ENCODE peak calls at places on chromosomes 11 and 22, in five cellular contexts. One of them, this sample, is unnamed. For H3K4me1, the result is how much of the 10 kb centered on the place peaks cover.

GRCh38 chr11:118827118-118827517 is 36.2 kb upstream of the DDX6 start:
- DNase-seq in tibial artery: no peak
- DNase-seq in stomach: no peak
- DNase-seq in heart left ventricle: no peak
- DNase-seq in thoracic aorta: no peak
- DNase-seq in this sample: no peak

GRCh38 chr11:44766972-44767278 is 40.2 kb downstream of the TSPAN18 start:
- DNase-seq in thoracic aorta: no peak
- DNase-seq in tibial artery: peak
- DNase-seq in heart left ventricle: peak
- DNase-seq in stomach: no peak
- DNase-seq in this sample: peak

GRCh38 chr11:2249191-2249916 is 21.0 kb downstream of the ASCL2 start:
- DNase-seq in tibial artery: peak
- DNase-seq in stomach: no peak
- DNase-seq in heart left ventricle: no peak
- DNase-seq in thoracic aorta: no peak
- DNase-seq in this sample: no peak

GRCh38 chr11:64831411-64831891 is 13.0 kb downstream of the CDC42BPG start:
- DNase-seq in thoracic aorta: no peak
- DNase-seq in heart left ventricle: no peak
- DNase-seq in stomach: no peak
- DNase-seq in tibial artery: no peak
- DNase-seq in this sample: no peak

GRCh38 chr11:119157088-119157487 is 8.2 kb downstream of the ABCG4 start:
- DNase-seq in thoracic aorta: no peak
- DNase-seq in tibial artery: no peak
- DNase-seq in stomach: peak
- DNase-seq in heart left ventricle: no peak
- DNase-seq in this sample: no peak

GRCh38 chr22:42299586-42300285 is 29.3 kb upstream of the TCF20 start:
- DNase-seq in stomach: peak
- DNase-seq in heart left ventricle: peak
- DNase-seq in thoracic aorta: no peak
- DNase-seq in tibial artery: no peak
- DNase-seq in this sample: no peak

GRCh38 chr22:50027639-50028537 is 15.3 kb upstream of the IL17REL start:
- DNase-seq in thoracic aorta: no peak
- DNase-seq in heart left ventricle: no peak
- DNase-seq in tibial artery: peak
- DNase-seq in stomach: peak
- DNase-seq in this sample: no peak

GRCh38 chr11:121157756-121158155 is 56.7 kb downstream of the TECTA start:
- DNase-seq in heart left ventricle: no peak
- DNase-seq in stomach: no peak
- DNase-seq in thoracic aorta: no peak
- DNase-seq in tibial artery: no peak
- DNase-seq in this sample: no peak

GRCh38 chr22:29531419-29531818 is 22.1 kb downstream of the THOC5 start:
- DNase-seq in tibial artery: no peak
- DNase-seq in thoracic aorta: no peak
- DNase-seq in heart left ventricle: no peak
- DNase-seq in stomach: no peak
- DNase-seq in this sample: no peak

GRCh38 chr11:18588297-18589252 is at the start of gene UEVLD:
- DNase-seq in stomach: peak
- DNase-seq in thoracic aorta: peak
- DNase-seq in tibial artery: peak
- DNase-seq in heart left ventricle: peak
- DNase-seq in this sample: peak

GRCh38 chr11:19739872-19740271 is 27.2 kb downstream of the NAV2 start:
- DNase-seq in heart left ventricle: peak
- DNase-seq in thoracic aorta: no peak
- DNase-seq in tibial artery: no peak
- DNase-seq in stomach: no peak
- DNase-seq in this sample: no peak

GRCh38 chr22:29394931-29395581 is 6.7 kb upstream of the AP1B1 start:
- DNase-seq in heart left ventricle: peak
- DNase-seq in stomach: peak
- DNase-seq in tibial artery: peak
- DNase-seq in thoracic aorta: no peak
- DNase-seq in this sample: no peak

GRCh38 chr11:71558996-71559395 is 6.4 kb upstream of the KRTAP5-10 start:
- DNase-seq in thoracic aorta: no peak
- DNase-seq in stomach: no peak
- DNase-seq in tibial artery: no peak
- DNase-seq in heart left ventricle: no peak
- DNase-seq in this sample: no peak

GRCh38 chr11:70483077-70483861 is 84.9 kb downstream of the CTTN start:
- DNase-seq in stomach: peak
- DNase-seq in thoracic aorta: no peak
- DNase-seq in tibial artery: no peak
- DNase-seq in heart left ventricle: peak
- DNase-seq in this sample: no peak

GRCh38 chr11:17314232-17314547 is 37.4 kb upstream of the NCR3LG1 start:
- DNase-seq in tibial artery: no peak
- DNase-seq in thoracic aorta: no peak
- DNase-seq in stomach: no peak
- DNase-seq in heart left ventricle: no peak
- DNase-seq in this sample: no peak

GRCh38 chr22:16717699-16718558 is 107.3 kb downstream of the XKR3 start:
- DNase-seq in thoracic aorta: no peak
- DNase-seq in tibial artery: no peak
- DNase-seq in heart left ventricle: no peak
- DNase-seq in stomach: no peak
- DNase-seq in this sample: no peak

GRCh38 chr11:80698646-80699045 is 1257.8 kb upstream of the TENM4 start:
- DNase-seq in heart left ventricle: no peak
- DNase-seq in tibial artery: no peak
- DNase-seq in thoracic aorta: no peak
- DNase-seq in stomach: no peak
- DNase-seq in this sample: no peak

GRCh38 chr11:128840137-128840536 is 27.0 kb downstream of the KCNJ1 start:
- DNase-seq in tibial artery: no peak
- DNase-seq in thoracic aorta: no peak
- DNase-seq in heart left ventricle: no peak
- DNase-seq in stomach: no peak
- DNase-seq in this sample: no peak

GRCh38 chr22:38862375-38863329 is 9.4 kb downstream of the CBX6 start:
- DNase-seq in heart left ventricle: peak
- DNase-seq in thoracic aorta: no peak
- DNase-seq in stomach: no peak
- DNase-seq in tibial artery: peak
- DNase-seq in this sample: peak

GRCh38 chr22:30325724-30326703 is 727 bp downstream of the TBC1D10A start:
- DNase-seq in heart left ventricle: peak
- DNase-seq in stomach: peak
- DNase-seq in thoracic aorta: no peak
- DNase-seq in tibial artery: peak
- DNase-seq in this sample: no peak

GRCh38 chr11:11519184-11519583 is 102.6 kb downstream of the GALNT18 start:
- DNase-seq in tibial artery: no peak
- DNase-seq in stomach: no peak
- DNase-seq in thoracic aorta: no peak
- DNase-seq in heart left ventricle: no peak
- DNase-seq in this sample: no peak
- TF ChIP-seq CTCF in tibial artery: no peak
- TF ChIP-seq CTCF in stomach: no peak
- TF ChIP-seq CTCF in thoracic aorta: no peak
- TF ChIP-seq CTCF in heart left ventricle: no peak
- TF ChIP-seq CTCF in this sample: no peak

DNA sequence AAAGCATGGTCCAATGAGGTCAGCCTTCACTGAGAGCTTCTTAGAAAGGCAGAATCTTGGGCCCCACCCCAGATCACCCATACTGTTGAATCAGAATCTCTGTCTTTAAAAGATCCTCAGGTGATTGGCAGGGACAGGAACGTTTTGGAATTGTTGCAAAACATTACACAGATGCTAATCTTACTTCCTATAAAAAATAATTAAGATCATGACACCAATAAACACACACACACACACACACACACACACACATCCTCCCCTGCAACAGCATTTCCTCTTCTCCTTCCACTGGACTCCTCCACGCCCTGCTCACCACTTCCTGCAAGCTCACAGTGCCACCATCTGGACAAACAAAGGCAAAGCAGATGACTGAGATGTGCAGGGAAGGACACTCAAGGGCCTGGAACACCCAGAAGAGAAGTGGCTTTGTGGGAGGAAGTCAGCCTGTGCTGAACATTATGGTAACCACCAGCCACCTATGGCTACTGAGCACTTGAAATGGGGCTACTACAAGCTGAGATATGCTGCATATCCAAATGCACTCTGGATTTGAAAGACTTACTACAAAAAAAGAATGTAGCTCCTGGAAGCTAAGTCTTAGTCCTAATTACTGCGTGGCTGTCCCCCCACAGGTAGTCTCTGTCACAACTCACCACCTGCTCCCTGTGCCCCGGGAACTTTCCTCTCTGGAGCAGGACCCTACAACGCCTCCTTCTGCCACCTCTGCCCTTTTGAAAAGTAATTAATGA is 65.6 kb downstream of the BTG4 start:
- DNase-seq in thoracic aorta: peak
- DNase-seq in stomach: peak
- DNase-seq in tibial artery: peak
- DNase-seq in heart left ventricle: peak
- DNase-seq in this sample: peak
- H3K4me1 ChIP-seq in thoracic aorta: under half
- H3K4me1 ChIP-seq in stomach: under half
- H3K4me1 ChIP-seq in tibial artery: under half
- H3K4me1 ChIP-seq in heart left ventricle: under half
- H3K4me1 ChIP-seq in this sample: under half

DNA sequence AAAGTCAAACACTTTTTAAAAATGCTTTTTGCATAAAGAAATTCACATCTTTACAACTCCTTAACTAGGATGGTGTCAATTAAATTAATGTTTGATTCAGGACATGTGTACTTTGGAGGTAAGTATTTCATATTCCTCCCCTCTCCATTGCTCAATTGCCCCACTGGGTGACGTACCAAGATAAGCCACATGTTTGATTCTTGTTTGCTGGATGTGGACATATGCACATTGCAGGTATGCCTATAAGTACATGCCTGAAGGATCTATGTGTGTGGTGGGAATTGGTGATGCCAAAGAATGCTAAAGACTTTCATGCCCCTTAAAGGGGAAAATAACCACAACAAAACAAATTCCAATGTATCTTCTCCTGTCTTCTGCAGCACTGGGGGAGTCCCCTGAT is 5.8 kb downstream of the CD44 start:
- DNase-seq in thoracic aorta: no peak
- DNase-seq in stomach: no peak
- DNase-seq in tibial artery: no peak
- DNase-seq in heart left ventricle: no peak
- DNase-seq in this sample: no peak
- H3K4me3 ChIP-seq in thoracic aorta: no peak
- H3K4me3 ChIP-seq in stomach: peak
- H3K4me3 ChIP-seq in tibial artery: no peak
- H3K4me3 ChIP-seq in heart left ventricle: no peak
- H3K4me3 ChIP-seq in this sample: peak

GRCh38 chr22:46833228-46833627 is 70.8 kb downstream of the TBC1D22A start:
- DNase-seq in tibial artery: no peak
- DNase-seq in stomach: peak
- DNase-seq in heart left ventricle: no peak
- DNase-seq in thoracic aorta: no peak
- DNase-seq in this sample: no peak
- TF ChIP-seq CTCF in tibial artery: no peak
- TF ChIP-seq CTCF in stomach: peak
- TF ChIP-seq CTCF in heart left ventricle: peak
- TF ChIP-seq CTCF in thoracic aorta: no peak
- TF ChIP-seq CTCF in this sample: no peak

DNA sequence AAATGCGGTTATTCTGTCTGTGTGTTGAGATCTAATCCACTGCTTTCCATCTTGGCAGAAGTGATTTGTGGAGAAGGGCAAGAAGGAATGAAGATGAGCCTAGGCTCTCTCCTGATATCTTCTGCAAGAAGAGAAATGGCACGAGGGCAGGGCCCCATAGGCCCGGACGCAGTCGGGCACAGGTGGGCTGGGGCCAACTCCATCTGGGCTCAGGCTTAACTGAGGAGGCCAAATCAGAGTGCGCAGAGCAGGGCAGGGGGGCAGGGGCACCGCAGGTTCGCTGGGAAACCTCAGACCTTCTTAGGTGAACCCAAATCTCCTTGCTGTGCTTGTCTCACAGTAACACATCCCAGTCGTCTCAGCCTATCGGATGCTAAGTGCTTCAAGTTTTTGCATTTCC is 32.8 kb upstream of the BID start:
- DNase-seq in stomach: no peak
- DNase-seq in heart left ventricle: no peak
- DNase-seq in thoracic aorta: no peak
- DNase-seq in tibial artery: no peak
- DNase-seq in this sample: no peak
- H3K4me1 ChIP-seq in stomach: under half
- H3K4me1 ChIP-seq in heart left ventricle: under half
- H3K4me1 ChIP-seq in thoracic aorta: under half
- H3K4me1 ChIP-seq in tibial artery: under half
- H3K4me1 ChIP-seq in this sample: under half

DNA sequence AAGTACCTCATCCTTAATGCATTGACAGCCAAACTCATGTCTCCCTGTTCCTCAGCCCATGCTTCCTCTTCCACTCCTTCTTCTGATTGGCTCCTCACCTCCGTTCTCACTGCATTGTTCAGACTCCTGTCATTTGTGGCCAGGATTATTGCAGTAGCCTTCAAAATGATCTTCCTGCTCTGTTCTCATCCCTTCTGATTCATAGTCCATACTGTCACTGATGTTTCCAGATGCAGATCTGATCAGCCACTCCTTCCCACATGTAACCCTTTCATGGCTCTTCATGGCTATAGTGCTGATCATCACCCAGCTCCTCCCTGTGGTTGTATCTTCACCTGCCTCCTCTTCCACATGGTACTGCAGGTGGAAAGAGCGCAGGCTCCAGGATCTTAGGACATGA is 71.7 kb downstream of the DEPDC5 start:
- DNase-seq in heart left ventricle: no peak
- DNase-seq in stomach: no peak
- DNase-seq in thoracic aorta: no peak
- DNase-seq in tibial artery: no peak
- DNase-seq in this sample: no peak
- H3K4me3 ChIP-seq in heart left ventricle: no peak
- H3K4me3 ChIP-seq in stomach: no peak
- H3K4me3 ChIP-seq in thoracic aorta: no peak
- H3K4me3 ChIP-seq in tibial artery: no peak
- H3K4me3 ChIP-seq in this sample: no peak

DNA sequence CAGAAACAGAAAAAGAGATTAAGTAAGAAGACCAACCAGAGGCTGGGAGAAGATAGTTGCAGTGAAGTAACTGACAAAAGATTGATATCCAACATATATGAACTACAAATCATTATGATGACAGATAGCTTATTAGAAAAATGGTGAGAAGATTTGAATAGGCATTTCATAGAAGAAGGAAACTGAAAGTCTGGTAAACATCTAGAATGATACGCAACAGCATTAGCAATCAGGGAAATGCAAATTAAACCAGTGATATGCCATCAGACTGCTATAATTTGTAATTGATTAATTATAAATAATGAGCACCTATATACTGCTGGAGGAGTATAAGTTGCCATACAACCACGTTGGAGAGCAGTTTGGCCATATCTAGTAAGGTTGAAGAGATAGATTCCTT is 20.4 kb downstream of the RNF169 start:
- DNase-seq in stomach: no peak
- DNase-seq in thoracic aorta: no peak
- DNase-seq in tibial artery: no peak
- DNase-seq in heart left ventricle: no peak
- DNase-seq in this sample: no peak
- TF ChIP-seq CTCF in stomach: no peak
- TF ChIP-seq CTCF in thoracic aorta: no peak
- TF ChIP-seq CTCF in tibial artery: no peak
- TF ChIP-seq CTCF in heart left ventricle: no peak
- TF ChIP-seq CTCF in this sample: no peak